ENCODE peak calls at places on chromosomes 13 and 19, in four cellular contexts. B is heart left ventricle; L is CD8-positive, alpha-beta memory T cell; M is stomach. F is an unnamed sample. For H3K4me1, the result is how much of the 10 kb centered on the place peaks cover.

GRCh38 chr13:108734676-108735075 is 105.3 kb downstream of the MYO16 start:
- DNase-seq in B (no peak), L (no peak), M (no peak), F (no peak)

GRCh38 chr13:30830638-30830965 is 75.5 kb upstream of the MEDAG start:
- DNase-seq in B (no peak), L (no peak), M (no peak), F (no peak)

GRCh38 chr13:45564108-45564507 is 51.4 kb downstream of the ERICH6B start:
- DNase-seq in B (no peak), L (no peak), M (no peak), F (no peak)

GRCh38 chr19:13965926-13966683 is 13.8 kb downstream of the DCAF15 start:
- DNase-seq in B (no peak), L (no peak), M (no peak), F (no peak)

GRCh38 chr19:13846533-13847032 is 30.4 kb upstream of the NANOS3 start:
- DNase-seq in B (peak), L (peak), M (peak), F (peak)

GRCh38 chr19:40262422-40262821 is 22.7 kb downstream of the AKT2 start:
- DNase-seq in B (no peak), L (no peak), M (no peak), F (no peak)

GRCh38 chr13:60759499-60759898 is 362.5 kb downstream of the TDRD3 start:
- DNase-seq in B (no peak), L (no peak), M (peak), F (peak)

GRCh38 chr13:90591927-90592268 is 755.6 kb upstream of the MIR17HG start:
- DNase-seq in B (no peak), L (no peak), M (no peak), F (no peak)

GRCh38 chr19:46975011-46975917 is 44.4 kb upstream of the NPAS1 start:
- DNase-seq in B (no peak), L (no peak), M (no peak), F (no peak)

GRCh38 chr19:46977548-46977947 is 42.1 kb upstream of the NPAS1 start:
- DNase-seq in B (no peak), L (no peak), M (no peak), F (no peak)

GRCh38 chr19:46978470-46978869 is 41.2 kb upstream of the NPAS1 start:
- DNase-seq in B (no peak), L (no peak), M (no peak), F (no peak)

GRCh38 chr19:46975918-46976782 is 43.5 kb upstream of the NPAS1 start:
- DNase-seq in B (peak), L (no peak), M (peak), F (peak)

DNA sequence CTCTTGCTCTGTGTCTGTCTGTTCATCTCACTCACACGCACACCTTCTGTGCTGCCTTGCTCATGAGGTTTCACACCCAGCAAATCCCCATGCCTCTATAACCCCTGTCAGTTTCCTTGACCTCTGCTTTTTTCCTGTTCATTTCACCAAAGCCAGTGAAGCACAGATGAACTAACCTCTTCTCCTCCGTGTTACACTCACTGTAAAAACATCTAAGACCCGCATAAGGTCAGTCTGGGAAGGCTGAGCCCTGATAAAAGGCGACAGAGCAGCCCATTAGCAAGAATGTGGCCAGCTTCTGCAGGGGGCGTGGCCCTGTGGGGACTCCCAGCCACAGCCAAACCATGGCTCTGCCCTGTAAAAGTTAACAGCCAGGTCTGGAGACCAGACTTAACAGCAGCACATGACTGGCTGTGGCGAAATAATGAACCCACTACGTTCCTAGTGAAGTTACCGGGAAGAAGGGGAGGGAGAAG is 42.8 kb upstream of the NPAS1 start:
- DNase-seq in B (no peak), L (no peak), M (peak), F (peak)
- H3K4me3 ChIP-seq in B (no peak), L (no peak), M (no peak), F (no peak)

GRCh38 chr19:47729799-47730520 is 15.4 kb upstream of the NOP53 start:
- DNase-seq in B (peak), L (no peak), M (peak), F (peak)
- H3K4me1 ChIP-seq in B (under half), L (under half), M (under half), F (under half)

DNA sequence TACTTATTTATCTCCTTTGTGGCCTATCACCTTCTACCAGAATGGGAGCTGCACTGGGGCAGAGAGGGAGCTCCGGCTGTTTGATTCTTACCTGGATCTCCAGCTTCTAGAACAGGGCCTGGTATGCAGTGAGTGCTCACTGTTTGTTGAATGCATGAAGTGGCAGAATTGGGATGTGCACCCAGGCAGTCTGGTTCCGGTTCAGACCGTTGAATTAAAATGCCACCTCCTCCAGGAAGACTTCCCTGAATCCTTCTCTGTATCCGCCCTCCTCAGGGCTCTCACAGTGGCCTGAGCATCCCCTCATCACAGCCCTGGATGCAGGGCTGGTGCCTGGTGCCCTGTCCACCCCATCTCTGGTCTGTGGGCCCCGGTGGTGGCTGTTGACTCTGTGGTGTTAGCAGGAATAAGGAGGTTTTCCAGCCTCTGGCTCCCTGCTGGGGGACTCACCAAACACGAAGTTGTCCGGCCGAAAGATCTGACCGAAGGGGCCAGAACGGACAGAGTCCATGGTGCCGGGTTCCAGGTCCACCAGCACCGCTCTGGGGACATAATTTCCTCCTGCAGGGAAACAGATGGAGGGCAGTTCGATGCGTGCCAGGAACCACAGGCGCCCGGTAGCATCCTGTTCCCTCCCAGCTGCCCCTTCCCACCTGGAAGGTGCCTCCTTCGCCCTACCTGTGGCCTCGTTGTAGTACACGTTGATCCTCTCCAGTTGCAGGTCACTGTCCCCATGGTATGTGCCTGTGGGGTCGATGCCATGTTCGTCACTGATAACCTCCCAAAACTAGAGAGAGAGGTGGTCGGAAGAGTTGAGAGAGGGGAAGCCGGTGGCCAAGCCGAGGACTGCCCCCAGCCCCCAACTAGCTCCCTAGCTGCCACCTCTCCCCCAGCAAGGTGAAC is 1.0 kb downstream of the TUBB4A start:
- DNase-seq in B (no peak), L (no peak), M (no peak), F (no peak)
- H3K4me3 ChIP-seq in B (peak), L (peak), M (no peak), F (peak)

GRCh38 chr19:35216026-35216832 is 12.3 kb downstream of the FAM187B start:
- DNase-seq in B (no peak), L (no peak), M (no peak), F (no peak)
- H3K4me1 ChIP-seq in B (under half), L (half or more), M (under half), F (under half)

GRCh38 chr19:1854542-1855039 is 6.3 kb upstream of the REXO1 start:
- DNase-seq in B (peak), L (no peak), M (no peak), F (peak)
- H3K4me3 ChIP-seq in B (peak), L (peak), M (no peak), F (peak)

GRCh38 chr13:24271611-24272451 is 37.5 kb upstream of the C1QTNF9 start:
- DNase-seq in B (peak), L (peak), M (peak), F (peak)
- H3K4me1 ChIP-seq in B (half or more), L (half or more), M (half or more), F (under half)

DNA sequence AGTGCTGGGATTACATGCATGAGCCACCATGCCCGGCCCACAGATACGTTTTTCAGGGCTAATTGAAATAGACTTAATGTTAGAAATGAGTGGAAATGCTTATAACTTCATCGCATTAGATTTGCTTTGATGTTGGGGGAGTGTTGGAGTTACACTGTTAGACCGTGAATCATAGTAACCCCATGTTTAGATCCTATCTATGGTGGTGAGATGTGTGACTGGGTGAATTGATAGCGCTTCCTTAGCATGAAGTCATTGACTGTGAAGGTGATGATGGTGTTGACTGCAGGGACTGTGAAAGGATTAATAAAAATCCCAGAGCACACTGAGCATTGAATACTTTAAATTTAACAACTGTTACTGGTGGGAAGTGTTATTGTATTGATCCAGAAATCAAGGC is 1.7 kb downstream of the ZNF264 start:
- DNase-seq in B (no peak), L (no peak), M (no peak), F (no peak)
- H3K4me3 ChIP-seq in B (peak), L (no peak), M (peak), F (no peak)

GRCh38 chr19:16887353-16888265 is 1.2 kb upstream of the F2RL3 start:
- DNase-seq in B (no peak), L (no peak), M (no peak), F (no peak)

GRCh38 chr19:16888629-16889371 is at the start of gene F2RL3:
- DNase-seq in B (peak), L (no peak), M (peak), F (peak)

GRCh38 chr19:16889883-16890460 is 1.2 kb downstream of the F2RL3 start:
- DNase-seq in B (no peak), L (no peak), M (no peak), F (no peak)

GRCh38 chr19:16890461-16891184 is 1.8 kb downstream of the F2RL3 start:
- DNase-seq in B (no peak), L (no peak), M (no peak), F (no peak)

DNA sequence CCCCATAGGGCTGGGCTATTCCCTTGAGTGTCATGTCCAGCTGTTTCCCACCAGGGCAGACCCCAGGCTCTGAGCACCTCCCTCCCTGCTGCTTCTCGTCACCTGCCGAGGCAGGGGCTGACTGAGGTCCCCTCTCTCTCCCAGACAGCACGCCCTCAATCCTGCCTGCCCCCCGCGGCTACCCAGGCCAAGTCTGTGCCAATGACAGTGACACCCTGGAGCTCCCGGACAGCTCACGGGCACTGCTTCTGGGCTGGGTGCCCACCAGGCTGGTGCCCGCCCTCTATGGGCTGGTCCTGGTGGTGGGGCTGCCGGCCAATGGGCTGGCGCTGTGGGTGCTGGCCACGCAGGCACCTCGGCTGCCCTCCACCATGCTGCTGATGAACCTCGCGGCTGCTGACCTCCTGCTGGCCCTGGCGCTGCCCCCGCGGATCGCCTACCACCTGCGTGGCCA is 657 bp downstream of the F2RL3 start:
- DNase-seq in B (peak), L (no peak), M (no peak), F (peak)
- H3K4me1 ChIP-seq in B (under half), L (under half), M (under half), F (under half)

DNA sequence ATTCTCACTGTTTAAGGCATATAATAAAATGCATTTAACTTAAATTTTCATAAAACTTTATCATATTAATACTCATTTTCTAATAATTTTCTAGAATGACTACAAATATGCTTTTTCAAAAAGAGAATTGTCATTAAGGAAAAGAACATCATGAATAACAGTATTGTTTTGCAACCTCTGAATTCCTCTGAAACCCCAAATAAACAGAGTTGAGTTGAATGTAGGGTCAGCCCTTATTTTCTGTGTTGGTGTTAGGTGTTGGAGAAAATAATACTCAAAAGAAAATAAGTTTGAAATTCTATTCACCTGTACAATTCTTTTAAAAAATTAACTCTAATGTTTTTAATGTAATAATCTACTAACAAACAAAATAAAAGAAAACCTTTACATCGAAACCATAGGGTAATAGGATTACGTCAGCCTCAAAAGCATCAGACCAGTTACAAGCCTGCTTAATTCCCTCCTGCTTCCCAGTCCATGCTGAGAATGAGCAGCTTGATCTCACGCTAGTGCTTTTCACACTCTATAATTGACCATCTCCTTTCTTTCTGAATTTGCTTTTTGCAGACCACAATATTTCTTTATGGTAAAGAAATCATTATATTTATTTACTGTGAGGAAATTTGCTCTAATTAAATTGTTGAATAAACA is 160.9 kb downstream of the PCDH9 start:
- DNase-seq in B (no peak), L (no peak), M (no peak), F (no peak)
- H3K4me3 ChIP-seq in B (no peak), L (no peak), M (no peak), F (no peak)